ENCODE peak calls at places on chromosomes 5 and 9, in nine cellular contexts. One of them, this sample, is unnamed.

GRCh38 chr9:128635266-128636023 is 21.2 kb downstream of the DYNC2I2 start:
- DNase-seq in T-helper 1 cell: no peak
- DNase-seq in activated CD4-positive, alpha-beta T cell treated with anti-CD3 and anti-CD28 coated beads, Interleukin-2, amount 50 U/mL, for 48 hours: no peak
- DNase-seq in SJSA1: peak
- DNase-seq in NB4: no peak
- DNase-seq in stimulated activated CD4-positive, alpha-beta T cell treated with anti-CD3 and anti-CD28 coated beads, Interleukin-4, amount 100 ng/mL, for 48 hours: no peak
- DNase-seq in skeletal muscle cell: peak
- DNase-seq in Kasumi-1: no peak
- DNase-seq in KBM-7: peak
- DNase-seq in this sample: no peak

GRCh38 chr9:134618823-134619454 is 22.7 kb upstream of the COL5A1 start:
- DNase-seq in T-helper 1 cell: no peak
- DNase-seq in activated CD4-positive, alpha-beta T cell treated with anti-CD3 and anti-CD28 coated beads, Interleukin-2, amount 50 U/mL, for 48 hours: no peak
- DNase-seq in SJSA1: no peak
- DNase-seq in NB4: no peak
- DNase-seq in stimulated activated CD4-positive, alpha-beta T cell treated with anti-CD3 and anti-CD28 coated beads, Interleukin-4, amount 100 ng/mL, for 48 hours: no peak
- DNase-seq in skeletal muscle cell: no peak
- DNase-seq in Kasumi-1: no peak
- DNase-seq in KBM-7: no peak
- DNase-seq in this sample: no peak

GRCh38 chr9:104087894-104088293 is 6.2 kb upstream of the SMC2 start:
- DNase-seq in T-helper 1 cell: no peak
- DNase-seq in activated CD4-positive, alpha-beta T cell treated with anti-CD3 and anti-CD28 coated beads, Interleukin-2, amount 50 U/mL, for 48 hours: no peak
- DNase-seq in SJSA1: no peak
- DNase-seq in NB4: no peak
- DNase-seq in stimulated activated CD4-positive, alpha-beta T cell treated with anti-CD3 and anti-CD28 coated beads, Interleukin-4, amount 100 ng/mL, for 48 hours: no peak
- DNase-seq in skeletal muscle cell: no peak
- DNase-seq in Kasumi-1: no peak
- DNase-seq in KBM-7: no peak
- DNase-seq in this sample: no peak

GRCh38 chr9:92133949-92134604 is 18.9 kb upstream of the SPTLC1 start:
- DNase-seq in T-helper 1 cell: peak
- DNase-seq in activated CD4-positive, alpha-beta T cell treated with anti-CD3 and anti-CD28 coated beads, Interleukin-2, amount 50 U/mL, for 48 hours: peak
- DNase-seq in SJSA1: peak
- DNase-seq in NB4: peak
- DNase-seq in stimulated activated CD4-positive, alpha-beta T cell treated with anti-CD3 and anti-CD28 coated beads, Interleukin-4, amount 100 ng/mL, for 48 hours: peak
- DNase-seq in skeletal muscle cell: no peak
- DNase-seq in Kasumi-1: peak
- DNase-seq in KBM-7: peak
- DNase-seq in this sample: peak

GRCh38 chr5:177472460-177473441 is 683 bp downstream of the DBN1 start:
- DNase-seq in T-helper 1 cell: peak
- DNase-seq in activated CD4-positive, alpha-beta T cell treated with anti-CD3 and anti-CD28 coated beads, Interleukin-2, amount 50 U/mL, for 48 hours: peak
- DNase-seq in SJSA1: no peak
- DNase-seq in NB4: peak
- DNase-seq in stimulated activated CD4-positive, alpha-beta T cell treated with anti-CD3 and anti-CD28 coated beads, Interleukin-4, amount 100 ng/mL, for 48 hours: peak
- DNase-seq in skeletal muscle cell: no peak
- DNase-seq in Kasumi-1: no peak
- DNase-seq in KBM-7: peak
- DNase-seq in this sample: no peak

GRCh38 chr9:34127035-34127948 is 794 bp upstream of the DCAF12 start:
- DNase-seq in T-helper 1 cell: no peak
- DNase-seq in activated CD4-positive, alpha-beta T cell treated with anti-CD3 and anti-CD28 coated beads, Interleukin-2, amount 50 U/mL, for 48 hours: no peak
- DNase-seq in SJSA1: no peak
- DNase-seq in NB4: no peak
- DNase-seq in stimulated activated CD4-positive, alpha-beta T cell treated with anti-CD3 and anti-CD28 coated beads, Interleukin-4, amount 100 ng/mL, for 48 hours: no peak
- DNase-seq in skeletal muscle cell: no peak
- DNase-seq in Kasumi-1: no peak
- DNase-seq in KBM-7: no peak
- DNase-seq in this sample: no peak

GRCh38 chr5:16881253-16881652 is 54.8 kb downstream of the MYO10 start:
- DNase-seq in T-helper 1 cell: no peak
- DNase-seq in activated CD4-positive, alpha-beta T cell treated with anti-CD3 and anti-CD28 coated beads, Interleukin-2, amount 50 U/mL, for 48 hours: no peak
- DNase-seq in SJSA1: no peak
- DNase-seq in NB4: no peak
- DNase-seq in stimulated activated CD4-positive, alpha-beta T cell treated with anti-CD3 and anti-CD28 coated beads, Interleukin-4, amount 100 ng/mL, for 48 hours: no peak
- DNase-seq in skeletal muscle cell: no peak
- DNase-seq in Kasumi-1: no peak
- DNase-seq in KBM-7: no peak
- DNase-seq in this sample: no peak

GRCh38 chr5:78594946-78595921 is 53.3 kb downstream of the LHFPL2 start:
- DNase-seq in T-helper 1 cell: no peak
- DNase-seq in activated CD4-positive, alpha-beta T cell treated with anti-CD3 and anti-CD28 coated beads, Interleukin-2, amount 50 U/mL, for 48 hours: no peak
- DNase-seq in SJSA1: peak
- DNase-seq in NB4: peak
- DNase-seq in stimulated activated CD4-positive, alpha-beta T cell treated with anti-CD3 and anti-CD28 coated beads, Interleukin-4, amount 100 ng/mL, for 48 hours: no peak
- DNase-seq in skeletal muscle cell: peak
- DNase-seq in Kasumi-1: no peak
- DNase-seq in KBM-7: no peak
- DNase-seq in this sample: no peak

GRCh38 chr5:87924451-87924850 is 344.2 kb downstream of the TMEM161B start:
- DNase-seq in T-helper 1 cell: no peak
- DNase-seq in activated CD4-positive, alpha-beta T cell treated with anti-CD3 and anti-CD28 coated beads, Interleukin-2, amount 50 U/mL, for 48 hours: no peak
- DNase-seq in SJSA1: no peak
- DNase-seq in NB4: no peak
- DNase-seq in stimulated activated CD4-positive, alpha-beta T cell treated with anti-CD3 and anti-CD28 coated beads, Interleukin-4, amount 100 ng/mL, for 48 hours: no peak
- DNase-seq in skeletal muscle cell: no peak
- DNase-seq in Kasumi-1: no peak
- DNase-seq in KBM-7: no peak
- DNase-seq in this sample: no peak

GRCh38 chr9:107484117-107484723 is 5.3 kb downstream of the KLF4 start:
- DNase-seq in T-helper 1 cell: no peak
- DNase-seq in activated CD4-positive, alpha-beta T cell treated with anti-CD3 and anti-CD28 coated beads, Interleukin-2, amount 50 U/mL, for 48 hours: no peak
- DNase-seq in SJSA1: no peak
- DNase-seq in NB4: peak
- DNase-seq in stimulated activated CD4-positive, alpha-beta T cell treated with anti-CD3 and anti-CD28 coated beads, Interleukin-4, amount 100 ng/mL, for 48 hours: no peak
- DNase-seq in skeletal muscle cell: peak
- DNase-seq in Kasumi-1: peak
- DNase-seq in KBM-7: peak
- DNase-seq in this sample: no peak

GRCh38 chr5:57199866-57200265 is 26.0 kb downstream of the GPBP1 start:
- DNase-seq in T-helper 1 cell: no peak
- DNase-seq in activated CD4-positive, alpha-beta T cell treated with anti-CD3 and anti-CD28 coated beads, Interleukin-2, amount 50 U/mL, for 48 hours: no peak
- DNase-seq in SJSA1: no peak
- DNase-seq in NB4: no peak
- DNase-seq in stimulated activated CD4-positive, alpha-beta T cell treated with anti-CD3 and anti-CD28 coated beads, Interleukin-4, amount 100 ng/mL, for 48 hours: no peak
- DNase-seq in skeletal muscle cell: no peak
- DNase-seq in Kasumi-1: no peak
- DNase-seq in KBM-7: peak
- DNase-seq in this sample: no peak

GRCh38 chr5:81427566-81427965 is 33.6 kb upstream of the ACOT12 start:
- DNase-seq in T-helper 1 cell: no peak
- DNase-seq in activated CD4-positive, alpha-beta T cell treated with anti-CD3 and anti-CD28 coated beads, Interleukin-2, amount 50 U/mL, for 48 hours: no peak
- DNase-seq in SJSA1: no peak
- DNase-seq in NB4: no peak
- DNase-seq in stimulated activated CD4-positive, alpha-beta T cell treated with anti-CD3 and anti-CD28 coated beads, Interleukin-4, amount 100 ng/mL, for 48 hours: no peak
- DNase-seq in skeletal muscle cell: no peak
- DNase-seq in Kasumi-1: no peak
- DNase-seq in KBM-7: no peak
- DNase-seq in this sample: no peak

GRCh38 chr5:140128376-140128775 is 2.6 kb downstream of the IGIP start:
- DNase-seq in T-helper 1 cell: no peak
- DNase-seq in activated CD4-positive, alpha-beta T cell treated with anti-CD3 and anti-CD28 coated beads, Interleukin-2, amount 50 U/mL, for 48 hours: no peak
- DNase-seq in SJSA1: no peak
- DNase-seq in NB4: no peak
- DNase-seq in stimulated activated CD4-positive, alpha-beta T cell treated with anti-CD3 and anti-CD28 coated beads, Interleukin-4, amount 100 ng/mL, for 48 hours: no peak
- DNase-seq in skeletal muscle cell: no peak
- DNase-seq in Kasumi-1: no peak
- DNase-seq in KBM-7: no peak
- DNase-seq in this sample: no peak

GRCh38 chr5:112388739-112389138 is 30.3 kb downstream of the EPB41L4A start:
- DNase-seq in T-helper 1 cell: no peak
- DNase-seq in activated CD4-positive, alpha-beta T cell treated with anti-CD3 and anti-CD28 coated beads, Interleukin-2, amount 50 U/mL, for 48 hours: no peak
- DNase-seq in SJSA1: no peak
- DNase-seq in NB4: no peak
- DNase-seq in stimulated activated CD4-positive, alpha-beta T cell treated with anti-CD3 and anti-CD28 coated beads, Interleukin-4, amount 100 ng/mL, for 48 hours: no peak
- DNase-seq in skeletal muscle cell: no peak
- DNase-seq in Kasumi-1: no peak
- DNase-seq in KBM-7: no peak
- DNase-seq in this sample: no peak

GRCh38 chr5:135944967-135945560 is 9.7 kb downstream of the LECT2 start:
- DNase-seq in T-helper 1 cell: no peak
- DNase-seq in activated CD4-positive, alpha-beta T cell treated with anti-CD3 and anti-CD28 coated beads, Interleukin-2, amount 50 U/mL, for 48 hours: peak
- DNase-seq in SJSA1: peak
- DNase-seq in NB4: peak
- DNase-seq in stimulated activated CD4-positive, alpha-beta T cell treated with anti-CD3 and anti-CD28 coated beads, Interleukin-4, amount 100 ng/mL, for 48 hours: peak
- DNase-seq in skeletal muscle cell: peak
- DNase-seq in Kasumi-1: peak
- DNase-seq in KBM-7: peak
- DNase-seq in this sample: no peak

GRCh38 chr9:37920471-37921167 is 16.7 kb upstream of the SLC25A51 start:
- DNase-seq in T-helper 1 cell: no peak
- DNase-seq in activated CD4-positive, alpha-beta T cell treated with anti-CD3 and anti-CD28 coated beads, Interleukin-2, amount 50 U/mL, for 48 hours: peak
- DNase-seq in SJSA1: no peak
- DNase-seq in NB4: peak
- DNase-seq in stimulated activated CD4-positive, alpha-beta T cell treated with anti-CD3 and anti-CD28 coated beads, Interleukin-4, amount 100 ng/mL, for 48 hours: no peak
- DNase-seq in skeletal muscle cell: no peak
- DNase-seq in Kasumi-1: peak
- DNase-seq in KBM-7: no peak
- DNase-seq in this sample: no peak

GRCh38 chr5:74576941-74577456 is 63.5 kb downstream of the ENC1 start:
- DNase-seq in T-helper 1 cell: no peak
- DNase-seq in activated CD4-positive, alpha-beta T cell treated with anti-CD3 and anti-CD28 coated beads, Interleukin-2, amount 50 U/mL, for 48 hours: no peak
- DNase-seq in SJSA1: no peak
- DNase-seq in NB4: no peak
- DNase-seq in stimulated activated CD4-positive, alpha-beta T cell treated with anti-CD3 and anti-CD28 coated beads, Interleukin-4, amount 100 ng/mL, for 48 hours: no peak
- DNase-seq in skeletal muscle cell: no peak
- DNase-seq in Kasumi-1: no peak
- DNase-seq in KBM-7: no peak
- DNase-seq in this sample: peak

This sample was measured in memory B cell.